ENCODE peak calls at places on chromosomes 4 and X, in eight cellular contexts. One of them, this sample, is unnamed.

GRCh38 chr4:41257257-41257900 is 651 bp downstream of the UCHL1 start:
- DNase-seq in GM23338: peak
- DNase-seq in hepatocyte: peak
- DNase-seq in psoas muscle: peak
- DNase-seq in BJ: no peak
- DNase-seq in fibroblast of mammary gland: peak
- DNase-seq in astrocyte of the spinal cord: peak
- DNase-seq in MG63: peak
- DNase-seq in this sample: peak

GRCh38 chr4:75069493-75070074 is 136.7 kb downstream of the PARM1 start:
- DNase-seq in psoas muscle: no peak
- DNase-seq in BJ: no peak
- DNase-seq in hepatocyte: no peak
- DNase-seq in astrocyte of the spinal cord: no peak
- DNase-seq in MG63: no peak
- DNase-seq in GM23338: no peak
- DNase-seq in fibroblast of mammary gland: no peak
- DNase-seq in this sample: no peak

GRCh38 chrX:2828404-2829065 is at the start of gene GYG2:
- DNase-seq in astrocyte of the spinal cord: peak
- DNase-seq in hepatocyte: peak
- DNase-seq in MG63: peak
- DNase-seq in GM23338: peak
- DNase-seq in fibroblast of mammary gland: peak
- DNase-seq in BJ: no peak
- DNase-seq in psoas muscle: no peak
- DNase-seq in this sample: peak

GRCh38 chr4:6011271-6011671 is 7.0 kb downstream of the C4orf50 start:
- DNase-seq in psoas muscle: no peak
- DNase-seq in hepatocyte: no peak
- DNase-seq in fibroblast of mammary gland: no peak
- DNase-seq in MG63: no peak
- DNase-seq in astrocyte of the spinal cord: no peak
- DNase-seq in GM23338: no peak
- DNase-seq in BJ: no peak
- DNase-seq in this sample: no peak

GRCh38 chr4:122195718-122196117 is 43.6 kb downstream of the BLTP1 start:
- DNase-seq in psoas muscle: no peak
- DNase-seq in BJ: no peak
- DNase-seq in GM23338: no peak
- DNase-seq in astrocyte of the spinal cord: no peak
- DNase-seq in hepatocyte: no peak
- DNase-seq in MG63: no peak
- DNase-seq in fibroblast of mammary gland: no peak
- DNase-seq in this sample: no peak

GRCh38 chr4:187236491-187236890 is 512.8 kb upstream of the FAT1 start:
- DNase-seq in psoas muscle: no peak
- DNase-seq in BJ: peak
- DNase-seq in astrocyte of the spinal cord: peak
- DNase-seq in MG63: peak
- DNase-seq in GM23338: no peak
- DNase-seq in hepatocyte: peak
- DNase-seq in fibroblast of mammary gland: peak
- DNase-seq in this sample: no peak

GRCh38 chr4:83013420-83013867 is 2.8 kb upstream of the LIN54 start:
- DNase-seq in MG63: no peak
- DNase-seq in GM23338: no peak
- DNase-seq in psoas muscle: no peak
- DNase-seq in BJ: no peak
- DNase-seq in hepatocyte: no peak
- DNase-seq in astrocyte of the spinal cord: no peak
- DNase-seq in fibroblast of mammary gland: no peak
- DNase-seq in this sample: no peak

GRCh38 chr4:77699731-77700210 is 94.2 kb downstream of the CXCL13 start:
- DNase-seq in psoas muscle: no peak
- DNase-seq in GM23338: peak
- DNase-seq in fibroblast of mammary gland: peak
- DNase-seq in hepatocyte: peak
- DNase-seq in BJ: peak
- DNase-seq in astrocyte of the spinal cord: peak
- DNase-seq in MG63: no peak
- DNase-seq in this sample: no peak

GRCh38 chr4:57355066-57355465 is 244.9 kb upstream of the IGFBP7 start:
- DNase-seq in GM23338: no peak
- DNase-seq in astrocyte of the spinal cord: no peak
- DNase-seq in fibroblast of mammary gland: no peak
- DNase-seq in hepatocyte: no peak
- DNase-seq in BJ: no peak
- DNase-seq in psoas muscle: no peak
- DNase-seq in MG63: no peak
- DNase-seq in this sample: no peak

GRCh38 chrX:53441531-53442321 is 7.6 kb upstream of the HSD17B10 start:
- DNase-seq in astrocyte of the spinal cord: peak
- DNase-seq in hepatocyte: peak
- DNase-seq in GM23338: peak
- DNase-seq in psoas muscle: peak
- DNase-seq in MG63: peak
- DNase-seq in fibroblast of mammary gland: peak
- DNase-seq in BJ: no peak
- DNase-seq in this sample: peak

GRCh38 chr4:55609393-55609821 is 17.4 kb upstream of the PDCL2 start:
- DNase-seq in psoas muscle: no peak
- DNase-seq in fibroblast of mammary gland: peak
- DNase-seq in GM23338: no peak
- DNase-seq in MG63: peak
- DNase-seq in astrocyte of the spinal cord: no peak
- DNase-seq in BJ: no peak
- DNase-seq in hepatocyte: no peak
- DNase-seq in this sample: no peak

GRCh38 chr4:60400599-60400998 is 799.5 kb upstream of the ADGRL3 start:
- DNase-seq in GM23338: no peak
- DNase-seq in astrocyte of the spinal cord: no peak
- DNase-seq in BJ: no peak
- DNase-seq in fibroblast of mammary gland: no peak
- DNase-seq in psoas muscle: no peak
- DNase-seq in MG63: no peak
- DNase-seq in hepatocyte: no peak
- DNase-seq in this sample: no peak

GRCh38 chr4:88737304-88738015 is 39.8 kb upstream of the NAP1L5 start:
- DNase-seq in MG63: no peak
- DNase-seq in GM23338: peak
- DNase-seq in astrocyte of the spinal cord: peak
- DNase-seq in hepatocyte: peak
- DNase-seq in psoas muscle: peak
- DNase-seq in BJ: no peak
- DNase-seq in fibroblast of mammary gland: peak
- DNase-seq in this sample: peak

GRCh38 chrX:99719140-99719539 is 690.9 kb downstream of the PCDH19 start:
- DNase-seq in GM23338: peak
- DNase-seq in astrocyte of the spinal cord: no peak
- DNase-seq in BJ: no peak
- DNase-seq in hepatocyte: no peak
- DNase-seq in fibroblast of mammary gland: no peak
- DNase-seq in psoas muscle: no peak
- DNase-seq in MG63: no peak
- DNase-seq in this sample: no peak

GRCh38 chrX:40511258-40511657 is 69.5 kb upstream of the ATP6AP2 start:
- DNase-seq in hepatocyte: no peak
- DNase-seq in GM23338: no peak
- DNase-seq in BJ: no peak
- DNase-seq in psoas muscle: no peak
- DNase-seq in fibroblast of mammary gland: no peak
- DNase-seq in astrocyte of the spinal cord: no peak
- DNase-seq in MG63: no peak
- DNase-seq in this sample: no peak

GRCh38 chr4:26141916-26142638 is 178.7 kb upstream of the RBPJ start:
- DNase-seq in fibroblast of mammary gland: peak
- DNase-seq in astrocyte of the spinal cord: peak
- DNase-seq in GM23338: no peak
- DNase-seq in BJ: no peak
- DNase-seq in hepatocyte: peak
- DNase-seq in MG63: peak
- DNase-seq in psoas muscle: peak
- DNase-seq in this sample: no peak

GRCh38 chrX:129652565-129653169 is 2.1 kb downstream of the APLN start:
- DNase-seq in astrocyte of the spinal cord: no peak
- DNase-seq in psoas muscle: no peak
- DNase-seq in hepatocyte: no peak
- DNase-seq in MG63: no peak
- DNase-seq in GM23338: no peak
- DNase-seq in fibroblast of mammary gland: no peak
- DNase-seq in BJ: no peak
- DNase-seq in this sample: no peak

GRCh38 chr4:124481123-124481522 is 231.4 kb downstream of the ANKRD50 start:
- DNase-seq in GM23338: no peak
- DNase-seq in BJ: peak
- DNase-seq in fibroblast of mammary gland: no peak
- DNase-seq in psoas muscle: no peak
- DNase-seq in astrocyte of the spinal cord: no peak
- DNase-seq in MG63: no peak
- DNase-seq in hepatocyte: no peak
- DNase-seq in this sample: no peak

GRCh38 chr4:89992744-89993143 is 98.1 kb downstream of the MMRN1 start:
- DNase-seq in BJ: no peak
- DNase-seq in fibroblast of mammary gland: no peak
- DNase-seq in MG63: no peak
- DNase-seq in astrocyte of the spinal cord: no peak
- DNase-seq in hepatocyte: no peak
- DNase-seq in psoas muscle: no peak
- DNase-seq in GM23338: no peak
- DNase-seq in this sample: no peak

DNA sequence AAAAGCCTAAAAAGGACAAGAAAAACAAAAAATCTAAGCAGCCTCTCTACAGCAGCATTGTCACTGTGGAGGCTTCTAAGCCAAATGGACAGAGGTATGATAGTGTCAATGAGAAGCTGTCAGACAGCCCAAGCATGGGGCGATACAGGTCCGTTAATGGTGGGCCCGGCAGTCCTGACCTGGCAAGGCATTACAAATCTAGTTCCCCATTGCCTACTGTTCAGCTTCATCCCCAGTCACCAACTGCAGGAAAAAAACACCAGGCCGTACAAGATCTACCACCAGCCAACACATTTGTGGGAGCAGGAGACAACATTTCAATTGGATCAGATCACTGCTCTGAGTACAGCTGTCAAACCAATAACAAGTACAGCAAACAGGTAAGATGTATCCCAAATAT is 4.0 kb downstream of the PCDH7 start:
- DNase-seq in psoas muscle: no peak
- DNase-seq in fibroblast of mammary gland: no peak
- DNase-seq in BJ: no peak
- DNase-seq in astrocyte of the spinal cord: no peak
- DNase-seq in MG63: no peak
- DNase-seq in GM23338: no peak
- DNase-seq in hepatocyte: no peak
- DNase-seq in this sample: no peak
- H3K4me3 ChIP-seq in psoas muscle: no peak
- H3K4me3 ChIP-seq in fibroblast of mammary gland: no peak
- H3K4me3 ChIP-seq in BJ: no peak
- H3K4me3 ChIP-seq in astrocyte of the spinal cord: peak
- H3K4me3 ChIP-seq in MG63: no peak
- H3K4me3 ChIP-seq in GM23338: no peak
- H3K4me3 ChIP-seq in hepatocyte: peak
- H3K4me3 ChIP-seq in this sample: no peak

GRCh38 chrX:151370906-151371305 is 26.1 kb upstream of the VMA21 start:
- DNase-seq in GM23338: peak
- DNase-seq in hepatocyte: no peak
- DNase-seq in BJ: no peak
- DNase-seq in psoas muscle: no peak
- DNase-seq in MG63: no peak
- DNase-seq in astrocyte of the spinal cord: no peak
- DNase-seq in fibroblast of mammary gland: no peak
- DNase-seq in this sample: no peak
- H3K4me3 ChIP-seq in GM23338: peak
- H3K4me3 ChIP-seq in hepatocyte: no peak
- H3K4me3 ChIP-seq in BJ: no peak
- H3K4me3 ChIP-seq in psoas muscle: no peak
- H3K4me3 ChIP-seq in MG63: no peak
- H3K4me3 ChIP-seq in astrocyte of the spinal cord: no peak
- H3K4me3 ChIP-seq in fibroblast of mammary gland: no peak
- H3K4me3 ChIP-seq in this sample: no peak

GRCh38 chrX:153766098-153766817 is 2.2 kb downstream of the PLXNB3 start:
- DNase-seq in GM23338: no peak
- DNase-seq in astrocyte of the spinal cord: peak
- DNase-seq in BJ: peak
- DNase-seq in fibroblast of mammary gland: peak
- DNase-seq in psoas muscle: peak
- DNase-seq in hepatocyte: peak
- DNase-seq in MG63: peak
- DNase-seq in this sample: no peak
- H3K4me3 ChIP-seq in GM23338: no peak
- H3K4me3 ChIP-seq in astrocyte of the spinal cord: peak
- H3K4me3 ChIP-seq in BJ: peak
- H3K4me3 ChIP-seq in fibroblast of mammary gland: peak
- H3K4me3 ChIP-seq in psoas muscle: no peak
- H3K4me3 ChIP-seq in hepatocyte: no peak
- H3K4me3 ChIP-seq in MG63: peak
- H3K4me3 ChIP-seq in this sample: no peak

GRCh38 chr4:113148925-113149324 is 99.5 kb downstream of the ANK2 start:
- DNase-seq in BJ: no peak
- DNase-seq in astrocyte of the spinal cord: no peak
- DNase-seq in hepatocyte: no peak
- DNase-seq in GM23338: peak
- DNase-seq in MG63: no peak
- DNase-seq in psoas muscle: no peak
- DNase-seq in fibroblast of mammary gland: no peak
- DNase-seq in this sample: no peak

GRCh38 chr4:113145519-113146291 is 96.3 kb downstream of the ANK2 start:
- DNase-seq in BJ: no peak
- DNase-seq in fibroblast of mammary gland: no peak
- DNase-seq in hepatocyte: no peak
- DNase-seq in MG63: no peak
- DNase-seq in psoas muscle: peak
- DNase-seq in astrocyte of the spinal cord: no peak
- DNase-seq in GM23338: peak
- DNase-seq in this sample: peak

GRCh38 chr4:113145147-113145518 is 95.7 kb downstream of the ANK2 start:
- DNase-seq in GM23338: no peak
- DNase-seq in BJ: no peak
- DNase-seq in fibroblast of mammary gland: no peak
- DNase-seq in astrocyte of the spinal cord: no peak
- DNase-seq in MG63: no peak
- DNase-seq in psoas muscle: no peak
- DNase-seq in hepatocyte: no peak
- DNase-seq in this sample: no peak

GRCh38 chr4:113146876-113147358 is 97.5 kb downstream of the ANK2 start:
- DNase-seq in hepatocyte: peak
- DNase-seq in fibroblast of mammary gland: peak
- DNase-seq in BJ: no peak
- DNase-seq in GM23338: no peak
- DNase-seq in MG63: no peak
- DNase-seq in psoas muscle: no peak
- DNase-seq in astrocyte of the spinal cord: peak
- DNase-seq in this sample: peak

GRCh38 chr4:113147498-113148231 is 98.2 kb downstream of the ANK2 start:
- DNase-seq in GM23338: no peak
- DNase-seq in fibroblast of mammary gland: no peak
- DNase-seq in psoas muscle: no peak
- DNase-seq in MG63: no peak
- DNase-seq in BJ: no peak
- DNase-seq in hepatocyte: peak
- DNase-seq in astrocyte of the spinal cord: no peak
- DNase-seq in this sample: no peak
- H3K4me3 ChIP-seq in GM23338: no peak
- H3K4me3 ChIP-seq in fibroblast of mammary gland: no peak
- H3K4me3 ChIP-seq in psoas muscle: peak
- H3K4me3 ChIP-seq in MG63: no peak
- H3K4me3 ChIP-seq in BJ: no peak
- H3K4me3 ChIP-seq in hepatocyte: no peak
- H3K4me3 ChIP-seq in astrocyte of the spinal cord: no peak
- H3K4me3 ChIP-seq in this sample: no peak

This sample was measured in thyroid gland.